ENCODE peak calls at places on chromosomes 13 and 19, in six cellular contexts. Y is HCT116, M is K562, P is IMR-90, G is GM23338, W is PC-3. I is an unnamed sample.

GRCh38 chr13:43087960-43088580 is 64.7 kb downstream of the DNAJC15 start:
- DNase-seq in Y (no peak), G (no peak), P (peak), W (peak), M (no peak), I (no peak)

GRCh38 chr19:13398780-13399726 is 107.2 kb downstream of the CACNA1A start:
- DNase-seq in G (no peak), Y (peak), W (peak), P (peak), M (peak), I (no peak)

GRCh38 chr19:1942934-1943555 is 2.1 kb downstream of the CSNK1G2 start:
- DNase-seq in P (no peak), Y (no peak), G (no peak), W (no peak), M (no peak), I (no peak)

GRCh38 chr13:23848639-23849282 is 40.4 kb downstream of the MIPEP start:
- DNase-seq in Y (no peak), P (no peak), G (no peak), M (no peak), W (no peak), I (no peak)

GRCh38 chr13:103282571-103283450 is 216.6 kb upstream of the SLC10A2 start:
- DNase-seq in M (no peak), W (peak), G (no peak), Y (no peak), P (peak), I (peak)

GRCh38 chr13:114149774-114150740 is 17.6 kb upstream of the RASA3 start:
- DNase-seq in P (no peak), G (no peak), Y (no peak), W (no peak), M (no peak), I (peak)

GRCh38 chr19:48403606-48404005 is 10.1 kb downstream of the GRIN2D start:
- DNase-seq in P (peak), Y (no peak), M (peak), W (peak), G (peak), I (peak)

GRCh38 chr13:70829748-70830147 is 721.5 kb upstream of the KLHL1 start:
- DNase-seq in Y (no peak), G (no peak), W (no peak), M (no peak), P (no peak), I (no peak)

GRCh38 chr19:2497186-2497585 is 21.3 kb downstream of the GADD45B start:
- DNase-seq in M (no peak), P (no peak), Y (no peak), W (no peak), G (no peak), I (no peak)

GRCh38 chr19:43782311-43782660 is 1.5 kb upstream of the KCNN4 start:
- DNase-seq in G (no peak), W (no peak), M (no peak), P (no peak), Y (no peak), I (no peak)

GRCh38 chr19:4759388-4760284 is 31.9 kb upstream of the FEM1A start:
- DNase-seq in M (peak), P (peak), W (peak), G (peak), Y (peak), I (no peak)

GRCh38 chr19:56360841-56361240 is 32.5 kb downstream of the ZNF582 start:
- DNase-seq in W (no peak), G (no peak), P (no peak), Y (no peak), M (no peak), I (no peak)

GRCh38 chr13:114027046-114027760 is 53.3 kb upstream of the C13orf46 start:
- DNase-seq in M (no peak), W (no peak), P (peak), Y (no peak), G (no peak), I (no peak)

GRCh38 chr19:44807652-44808462 is 1.0 kb upstream of the BCAM start:
- DNase-seq in W (peak), P (peak), G (peak), Y (peak), M (peak), I (peak)

GRCh38 chr13:24746618-24747247 is 17.2 kb upstream of the RNF17 start:
- DNase-seq in P (no peak), G (peak), Y (no peak), M (no peak), W (no peak), I (no peak)

GRCh38 chr13:52405369-52405766 is 604 bp downstream of the THSD1 start:
- DNase-seq in W (no peak), M (no peak), Y (no peak), P (no peak), G (peak), I (no peak)

GRCh38 chr19:14479309-14479984 is 4.3 kb upstream of the PTGER1 start:
- DNase-seq in P (no peak), Y (no peak), W (no peak), M (no peak), G (no peak), I (no peak)

GRCh38 chr13:108313382-108313781 is 43.9 kb downstream of the TNFSF13B start:
- DNase-seq in P (no peak), G (no peak), Y (no peak), M (no peak), W (no peak), I (no peak)

GRCh38 chr19:21084343-21084742 is 2.3 kb downstream of the ZNF714 start:
- DNase-seq in P (peak), G (no peak), M (no peak), W (no peak), Y (no peak), I (no peak)

GRCh38 chr13:21079761-21080730 is 18.7 kb upstream of the LATS2 start:
- DNase-seq in Y (no peak), G (no peak), M (no peak), P (peak), W (peak), I (peak)

GRCh38 chr13:32895296-32895695 is 120.9 kb upstream of the KL start:
- DNase-seq in W (no peak), G (no peak), P (no peak), Y (no peak), M (no peak), I (no peak)

GRCh38 chr19:13099073-13099999 is 3.3 kb downstream of the LYL1 start:
- DNase-seq in Y (no peak), M (peak), G (peak), W (no peak), P (no peak), I (no peak)

GRCh38 chr13:25776722-25777121 is 275.1 kb downstream of the SHISA2 start:
- DNase-seq in P (no peak), G (no peak), M (no peak), W (no peak), Y (no peak), I (no peak)

GRCh38 chr19:39474139-39474620 is 6.5 kb upstream of the TIMM50 start:
- DNase-seq in W (peak), Y (no peak), P (peak), M (peak), G (peak), I (peak)

GRCh38 chr19:11560404-11560988 is 1.5 kb upstream of the ELOF1 start:
- DNase-seq in G (peak), Y (peak), W (peak), P (peak), M (peak), I (peak)
- H3K4me2 ChIP-seq in G (no peak), Y (peak), W (peak), P (peak), M (peak), I (peak)

GRCh38 chr13:111153977-111154332 is 38.8 kb downstream of the ARHGEF7 start:
- DNase-seq in G (peak), W (peak), M (peak), Y (no peak), P (no peak), I (peak)
- TF ChIP-seq CTCF in G (peak), W (no peak), M (no peak), Y (no peak), P (no peak), I (peak)

GRCh38 chr19:16397791-16398529 is 73.3 kb downstream of the KLF2 start:
- DNase-seq in W (no peak), P (no peak), Y (no peak), G (no peak), M (no peak), I (no peak)
- H3K4me2 ChIP-seq in W (no peak), P (no peak), Y (no peak), G (no peak), M (no peak), I (no peak)

GRCh38 chr13:73544175-73544574 is 485.4 kb downstream of the KLF5 start:
- DNase-seq in Y (no peak), P (no peak), G (no peak), M (no peak), W (peak), I (no peak)
- TF ChIP-seq CTCF in Y (no peak), P (peak), G (no peak), M (no peak), W (peak), I (peak)

DNA sequence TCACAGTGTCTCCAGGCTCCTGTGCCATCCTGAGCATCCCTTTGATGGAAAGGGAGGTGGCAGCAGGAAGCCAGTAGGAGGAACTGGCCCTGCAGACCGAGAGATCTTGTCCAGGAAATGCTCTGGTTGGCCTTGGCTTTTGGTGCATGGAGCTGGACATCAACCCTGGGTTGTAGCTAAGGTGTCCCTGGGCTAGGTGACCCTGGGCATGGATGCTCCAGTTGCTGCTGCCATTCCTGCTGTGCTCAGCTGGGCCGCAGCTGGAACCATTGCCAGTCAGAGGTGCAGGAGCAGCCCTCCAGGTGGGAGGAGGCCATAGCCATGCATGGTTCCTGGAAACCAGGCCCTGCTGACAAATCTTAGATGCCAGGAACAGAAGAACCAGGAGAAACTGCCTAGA is 67.5 kb downstream of the ZNF98 start:
- DNase-seq in G (no peak), M (no peak), P (no peak), Y (no peak), W (no peak), I (no peak)
- H3K4me2 ChIP-seq in G (no peak), M (no peak), P (no peak), Y (no peak), W (no peak), I (no peak)

GRCh38 chr19:23062921-23063320 is 53.9 kb upstream of the ZNF730 start:
- DNase-seq in P (no peak), W (no peak), G (no peak), Y (no peak), M (no peak), I (peak)
- TF ChIP-seq CTCF in P (no peak), W (no peak), G (no peak), Y (no peak), M (no peak), I (no peak)

GRCh38 chr19:28914173-28914572 is 298.8 kb downstream of the UQCRFS1 start:
- DNase-seq in Y (no peak), W (no peak), M (no peak), G (no peak), P (no peak), I (no peak)
- H3K4me2 ChIP-seq in Y (no peak), W (no peak), M (no peak), G (no peak), P (no peak), I (no peak)

DNA sequence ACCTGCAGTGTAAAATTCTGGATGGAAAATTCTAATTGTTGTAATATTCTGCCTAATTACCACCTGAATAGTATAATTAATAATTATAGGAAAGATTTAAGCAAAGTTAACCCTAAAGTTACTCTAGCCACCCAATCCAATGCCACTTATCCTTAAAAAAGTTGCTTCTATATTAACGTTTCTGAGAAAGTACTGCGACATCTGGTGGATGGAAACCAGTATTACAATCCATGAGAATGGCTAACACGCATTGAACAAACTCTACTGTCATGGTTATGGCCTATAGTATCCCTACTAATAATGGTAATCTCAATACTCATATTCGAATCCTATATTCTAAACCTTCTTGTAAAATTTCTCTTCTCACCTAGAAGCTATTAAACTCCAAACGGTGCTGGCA is 1551.8 kb downstream of the SLITRK1 start:
- DNase-seq in Y (no peak), W (peak), P (no peak), G (peak), M (peak), I (no peak)
- TF ChIP-seq CTCF in Y (peak), W (peak), P (no peak), G (peak), M (no peak), I (peak)

GRCh38 chr19:46447006-46447405 is 18.3 kb upstream of the PNMA8C start:
- DNase-seq in P (no peak), G (no peak), Y (no peak), M (no peak), W (no peak), I (no peak)

GRCh38 chr19:46446021-46446420 is 17.3 kb upstream of the PNMA8C start:
- DNase-seq in Y (no peak), W (no peak), G (no peak), M (no peak), P (no peak), I (no peak)

GRCh38 chr19:46441775-46442332 is 13.1 kb upstream of the PNMA8C start:
- DNase-seq in W (no peak), P (no peak), M (no peak), G (no peak), Y (no peak), I (no peak)

GRCh38 chr19:46447824-46448223 is 19.1 kb upstream of the PNMA8C start:
- DNase-seq in G (no peak), Y (no peak), W (no peak), P (no peak), M (no peak), I (no peak)

GRCh38 chr19:46442808-46443450 is 14.2 kb upstream of the PNMA8C start:
- DNase-seq in P (peak), M (no peak), Y (no peak), G (no peak), W (peak), I (peak)
- H3K4me2 ChIP-seq in P (peak), M (no peak), Y (peak), G (no peak), W (peak), I (peak)

I was measured in PC-9.